ENCODE peak calls at places on chromosomes 13 and 19, in seven cellular contexts. M is OCI-LY7, U is neural crest cell, Y is GM10248, Q is activated B cell treated with CpG ODN at 0.5 μM for 24 hours, L is thoracic aorta, H is GM13976. G is an unnamed sample.

GRCh38 chr19:11710313-11710712 is 28.4 kb downstream of the ZNF823 start:
- DNase-seq in M (no peak), U (no peak), Y (no peak), Q (no peak), L (no peak), H (no peak), G (no peak)

GRCh38 chr13:23074054-23074805 is 106.5 kb upstream of the SGCG start:
- DNase-seq in M (no peak), U (no peak), Y (no peak), Q (no peak), L (no peak), H (no peak), G (no peak)

GRCh38 chr13:43514326-43514725 is 272.4 kb downstream of the ENOX1 start:
- DNase-seq in M (no peak), U (no peak), Y (no peak), Q (no peak), L (no peak), H (no peak), G (no peak)

GRCh38 chr13:25848822-25849740 is 202.7 kb downstream of the SHISA2 start:
- DNase-seq in M (no peak), U (no peak), Y (no peak), Q (no peak), L (no peak), H (no peak), G (no peak)

GRCh38 chr13:52104624-52105023 is 24.2 kb downstream of the NEK5 start:
- DNase-seq in M (no peak), U (no peak), Y (no peak), Q (no peak), L (no peak), H (no peak), G (no peak)

GRCh38 chr19:22545751-22546150 is 88.4 kb upstream of the ZNF492 start:
- DNase-seq in M (peak), U (no peak), Y (peak), Q (no peak), L (no peak), H (peak), G (no peak)

GRCh38 chr13:78409172-78409571 is 194.2 kb downstream of the POU4F1 start:
- DNase-seq in M (peak), U (no peak), Y (no peak), Q (no peak), L (no peak), H (no peak), G (no peak)

GRCh38 chr13:51328488-51328887 is 11.0 kb upstream of the SERPINE3 start:
- DNase-seq in M (no peak), U (no peak), Y (no peak), Q (no peak), L (no peak), H (no peak), G (no peak)

GRCh38 chr19:10120538-10121198 is 969 bp upstream of the EIF3G start:
- DNase-seq in M (no peak), U (no peak), Y (no peak), Q (no peak), L (no peak), H (no peak), G (no peak)

GRCh38 chr19:6983448-6983847 is 37.8 kb downstream of the MBD3L2B start:
- DNase-seq in M (no peak), U (no peak), Y (no peak), Q (no peak), L (no peak), H (no peak), G (no peak)

GRCh38 chr19:16372065-16372915 is 47.7 kb downstream of the KLF2 start:
- DNase-seq in M (no peak), U (no peak), Y (no peak), Q (no peak), L (no peak), H (no peak), G (no peak)

GRCh38 chr19:57642396-57643046 is 9.6 kb downstream of the ZNF211 start:
- DNase-seq in M (no peak), U (no peak), Y (no peak), Q (no peak), L (no peak), H (no peak), G (no peak)

GRCh38 chr19:38389101-38389925 is 816 bp downstream of the SPRED3 start:
- DNase-seq in M (no peak), U (peak), Y (no peak), Q (no peak), L (peak), H (peak), G (no peak)

GRCh38 chr13:38176664-38177063 is 173.0 kb upstream of the UFM1 start:
- DNase-seq in M (no peak), U (no peak), Y (no peak), Q (no peak), L (no peak), H (no peak), G (no peak)

GRCh38 chr19:19275166-19275565 is 2.1 kb upstream of the TM6SF2 start:
- DNase-seq in M (no peak), U (no peak), Y (no peak), Q (no peak), L (no peak), H (no peak), G (no peak)

GRCh38 chr19:17677002-17677401 is 11.2 kb downstream of the UNC13A start:
- DNase-seq in M (peak), U (no peak), Y (no peak), Q (no peak), L (no peak), H (peak), G (no peak)
- TF ChIP-seq CTCF in M (peak), U (peak), Y (no peak), Q (no peak), L (no peak), H (no peak), G (no peak)

GRCh38 chr13:66547685-66548084 is 682.5 kb downstream of the PCDH9 start:
- DNase-seq in M (no peak), U (no peak), Y (no peak), Q (no peak), L (no peak), H (no peak), G (no peak)

GRCh38 chr13:66546534-66547379 is 683.4 kb downstream of the PCDH9 start:
- DNase-seq in M (no peak), U (no peak), Y (no peak), Q (no peak), L (no peak), H (no peak), G (no peak)

GRCh38 chr13:66543780-66544179 is 686.4 kb downstream of the PCDH9 start:
- DNase-seq in M (peak), U (no peak), Y (peak), Q (no peak), L (no peak), H (no peak), G (no peak)
- TF ChIP-seq CTCF in M (peak), U (no peak), Y (no peak), Q (no peak), L (no peak), H (no peak), G (no peak)

DNA sequence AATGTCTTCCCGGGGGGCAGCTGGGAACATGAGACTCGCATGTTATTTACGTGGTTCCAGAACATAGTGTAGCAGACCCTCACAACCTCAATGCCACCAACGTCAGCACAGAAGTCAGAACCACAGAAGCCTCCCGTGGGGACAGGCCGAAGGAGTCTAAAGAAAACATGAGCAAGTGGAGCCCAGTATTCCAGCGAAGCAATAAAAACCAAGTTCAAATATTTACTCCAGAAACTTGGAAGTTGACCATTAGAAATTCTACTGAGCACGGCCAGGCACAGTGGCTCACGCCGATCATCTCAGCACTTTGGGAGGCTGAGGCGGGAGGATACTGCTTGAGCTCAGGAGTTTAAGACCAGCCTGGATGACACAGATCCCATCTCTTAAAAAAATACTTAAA is 17.9 kb upstream of the ATP8B3 start:
- DNase-seq in M (no peak), U (no peak), Y (no peak), Q (no peak), L (no peak), H (no peak), G (no peak)
- TF ChIP-seq CTCF in M (no peak), U (no peak), Y (no peak), Q (no peak), L (no peak), H (no peak), G (no peak)

GRCh38 chr13:105587786-105588185 is 947.7 kb downstream of the EFNB2 start:
- DNase-seq in M (no peak), U (no peak), Y (no peak), Q (no peak), L (no peak), H (no peak), G (no peak)
- TF ChIP-seq CTCF in M (no peak), U (no peak), Y (no peak), Q (no peak), L (no peak), H (no peak), G (no peak)

DNA sequence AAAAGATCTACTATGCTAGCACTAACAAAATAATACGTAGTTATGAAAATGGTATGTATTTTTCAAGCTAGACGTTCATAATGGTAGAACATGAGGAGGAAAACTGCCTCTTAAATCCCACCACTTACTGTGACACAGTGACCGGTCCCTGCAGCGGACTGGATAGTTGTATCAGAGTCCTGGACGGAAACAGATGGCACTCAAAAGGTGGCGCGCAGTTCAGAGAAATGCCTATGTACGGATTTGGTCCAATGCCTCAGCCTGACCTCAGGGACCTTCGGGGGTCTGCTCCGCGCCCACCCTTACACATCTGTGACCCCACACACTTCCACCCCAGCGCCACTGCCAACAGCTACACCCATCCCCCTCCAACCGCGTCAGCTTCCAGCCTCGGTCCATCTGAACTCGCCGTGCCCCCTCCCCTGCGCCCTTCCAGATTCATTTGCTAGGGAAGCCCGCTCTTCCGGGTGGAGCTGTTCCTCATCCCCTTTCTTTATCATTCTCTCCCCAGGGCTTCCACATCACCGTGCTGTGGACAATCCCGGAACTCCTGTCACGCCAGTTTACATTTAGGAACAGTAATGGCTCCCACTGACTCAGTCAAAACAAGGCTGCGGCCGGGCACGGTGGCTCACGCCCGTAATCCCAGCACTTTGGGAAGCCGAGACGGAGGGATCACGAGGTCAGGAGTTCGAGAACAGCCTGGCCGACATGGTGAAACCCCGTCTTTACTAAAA is 794 bp upstream of the LENG8 start:
- DNase-seq in M (peak), U (peak), Y (no peak), Q (peak), L (no peak), H (no peak), G (no peak)
- TF ChIP-seq CTCF in M (no peak), U (no peak), Y (no peak), Q (no peak), L (peak), H (no peak), G (peak)

DNA sequence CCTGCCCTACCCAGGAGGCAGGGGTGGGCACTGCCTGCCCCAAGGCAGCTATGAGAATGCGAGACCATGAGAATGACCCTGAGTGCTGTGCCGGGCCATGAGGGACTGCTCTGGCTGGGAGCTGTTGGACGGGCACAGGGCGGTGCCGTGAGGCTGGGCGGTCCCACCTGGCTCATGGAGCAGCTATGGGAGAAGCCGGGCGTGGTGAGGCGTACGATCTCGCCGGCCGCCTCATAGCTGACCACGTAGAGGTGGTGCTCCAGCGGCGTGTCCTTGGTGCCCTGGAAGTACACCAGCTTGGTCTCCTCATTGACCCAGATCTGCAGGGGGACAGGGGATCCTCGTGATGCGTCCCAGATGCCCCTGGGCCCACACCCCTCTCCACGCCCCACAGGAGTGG is 19.3 kb upstream of the MYDGF start:
- DNase-seq in M (no peak), U (no peak), Y (no peak), Q (no peak), L (no peak), H (no peak), G (no peak)
- TF ChIP-seq CTCF in M (no peak), U (no peak), Y (no peak), Q (no peak), L (no peak), H (no peak), G (no peak)